ENCODE peak calls at places on chromosomes 16 and 17, in four cellular contexts. G is progenitor cell of endocrine pancreas, Z is fibroblast of pulmonary artery, L is mucosa of gallbladder. P is an unnamed sample.
A peak's percentile ranks its signal among the peaks of the same experiment; 100 is the strongest.

GRCh38 chr16:62077998-62078397 is 41.8 kb upstream of the CDH8 start:
- DNase-seq in Z (no peak), G (no peak), L (no peak), P (no peak)

GRCh38 chr16:75928295-75928694 is 202.0 kb upstream of the CPHXL start:
- DNase-seq in Z (no peak), L (no peak), G (no peak), P (no peak)

GRCh38 chr17:78828470-78829185 is 12.0 kb downstream of the USP36 start:
- DNase-seq in Z (peak; percentile 59), L (no peak), G (no peak), P (no peak)

GRCh38 chr17:81831957-81832607 is 1.0 kb downstream of the MCRIP1 start:
- DNase-seq in L (no peak), G (no peak), Z (no peak), P (no peak)

GRCh38 chr17:3827124-3827773 is 18.8 kb downstream of the NCBP3 start:
- DNase-seq in G (peak; percentile 32), Z (peak; percentile 84), L (peak; percentile 62), P (no peak)

GRCh38 chr17:30000001-30000754 is 58.7 kb downstream of the EFCAB5 start:
- DNase-seq in G (no peak), L (no peak), Z (peak; percentile 16), P (no peak)

GRCh38 chr16:4689864-4690704 is 3.3 kb upstream of the NUDT16L1 start:
- DNase-seq in L (no peak), G (no peak), Z (no peak), P (peak; percentile 32)

GRCh38 chr17:47703191-47703591 is 9.2 kb downstream of the TBKBP1 start:
- DNase-seq in Z (no peak), G (no peak), L (no peak), P (peak; percentile 42)

GRCh38 chr17:63573634-63574033 is 23.4 kb downstream of the DCAF7 start:
- DNase-seq in Z (peak; percentile 4), L (no peak), G (no peak), P (no peak)

GRCh38 chr16:72848045-72848410 is 199.9 kb downstream of the ZFHX3 start:
- DNase-seq in Z (no peak), L (peak; percentile 31), G (peak; percentile 10), P (no peak)

GRCh38 chr17:8304181-8304910 is 5.7 kb upstream of the ARHGEF15 start:
- DNase-seq in L (no peak), G (no peak), Z (no peak), P (no peak)

GRCh38 chr16:85422374-85423185 is 190.5 kb upstream of the GSE1 start:
- DNase-seq in Z (no peak), L (peak; percentile 90), G (peak; percentile 71), P (peak; percentile 31)

GRCh38 chr17:77881545-77881944 is 77.0 kb upstream of the TNRC6C start:
- DNase-seq in Z (peak; percentile 85), G (no peak), L (peak; percentile 68), P (peak; percentile 94)

GRCh38 chr16:66520406-66521194 is 29.3 kb downstream of the TK2 start:
- DNase-seq in L (no peak), G (no peak), Z (no peak), P (peak; percentile 76)

GRCh38 chr17:73909156-73909555 is 264.9 kb upstream of the SDK2 start:
- DNase-seq in Z (no peak), L (no peak), G (no peak), P (no peak)

GRCh38 chr16:73365010-73365409 is 317.1 kb upstream of the ZFHX3 start:
- DNase-seq in G (no peak), Z (peak; percentile 13), L (peak; percentile 14), P (no peak)

GRCh38 chr16:52251495-52251894 is 295.4 kb downstream of the TOX3 start:
- DNase-seq in G (no peak), L (no peak), Z (no peak), P (no peak)

GRCh38 chr16:57609541-57610401 is 18.7 kb upstream of the ADGRG1 start:
- DNase-seq in G (no peak), Z (peak; percentile 54), L (peak; percentile 15), P (peak; percentile 34)

GRCh38 chr17:45225051-45225700 is 3.5 kb downstream of the FMNL1 start:
- DNase-seq in G (no peak), L (no peak), Z (no peak), P (peak; percentile 61)

GRCh38 chr17:5355416-5356129 is 63.9 kb downstream of the NUP88 start:
- DNase-seq in L (no peak), Z (peak; percentile 4), G (no peak), P (no peak)

GRCh38 chr17:20179031-20179430 is 169.9 kb downstream of the SPECC1 start:
- DNase-seq in Z (no peak), L (no peak), G (no peak), P (no peak)

GRCh38 chr16:77663711-77664110 is 58.6 kb upstream of the NUDT7 start:
- DNase-seq in L (no peak), G (no peak), Z (no peak), P (no peak)

GRCh38 chr16:24819462-24820040 is 26.2 kb upstream of the SLC5A11 start:
- DNase-seq in G (no peak), Z (peak; percentile 16), L (no peak), P (no peak)

GRCh38 chr17:38969281-38969680 is 2.1 kb upstream of the FBXO47 start:
- DNase-seq in Z (no peak), L (no peak), G (no peak), P (no peak)

GRCh38 chr17:63838586-63839184 is 3.8 kb downstream of the SMARCD2 start:
- DNase-seq in Z (peak; percentile 89), L (peak; percentile 87), G (no peak), P (peak; percentile 96)

GRCh38 chr17:8121531-8122390 is 2.1 kb downstream of the HES7 start:
- DNase-seq in G (peak; percentile 57), L (no peak), Z (peak; percentile 44), P (peak; percentile 72)

GRCh38 chr16:81705261-81705660 is 73.8 kb upstream of the PLCG2 start:
- DNase-seq in G (no peak), L (no peak), Z (no peak), P (peak; percentile 22)

GRCh38 chr17:36722121-36722902 is 120.9 kb downstream of the MRM1 start:
- DNase-seq in L (peak; percentile 30), Z (peak; percentile 17), G (peak; percentile 74), P (peak; percentile 77)

GRCh38 chr17:73610331-73610911 is 33.8 kb downstream of the SDK2 start:
- DNase-seq in G (no peak), Z (no peak), L (no peak), P (no peak)

GRCh38 chr17:77466596-77467223 is 325.9 kb downstream of the SEC14L1 start:
- DNase-seq in L (no peak), Z (no peak), G (no peak), P (peak; percentile 45)

GRCh38 chr17:45019177-45019711 is 32.2 kb downstream of the DCAKD start:
- DNase-seq in Z (peak; percentile 44), G (peak; percentile 47), L (peak; percentile 26), P (peak; percentile 73)

GRCh38 chr16:9270424-9270823 is 179.0 kb downstream of the HAPSTR1 start:
- DNase-seq in L (no peak), Z (no peak), G (no peak), P (no peak)

GRCh38 chr17:82924812-82925211 is 85.0 kb upstream of the ZNF750 start:
- DNase-seq in Z (no peak), G (no peak), L (no peak), P (peak; percentile 24)